ENCODE peak calls at places on chromosomes 11 and 22, in seven cellular contexts. One of them, this sample, is unnamed.

GRCh38 chr11:5242933-5243844 is 6.5 kb downstream of the HBG1 start:
- DNase-seq in HCT116: no peak
- DNase-seq in SK-N-SH: no peak
- DNase-seq in GM23338: no peak
- DNase-seq in OCI-LY7: no peak
- DNase-seq in GM23248: peak; percentile 46
- DNase-seq in PC-3: no peak
- DNase-seq in this sample: peak; percentile 41

GRCh38 chr11:65516135-65516968 is 8.5 kb upstream of the SCYL1 start:
- DNase-seq in HCT116: no peak
- DNase-seq in GM23338: no peak
- DNase-seq in PC-3: no peak
- DNase-seq in OCI-LY7: no peak
- DNase-seq in GM23248: no peak
- DNase-seq in SK-N-SH: no peak
- DNase-seq in this sample: no peak

GRCh38 chr22:24947881-24948280 is 1.4 kb upstream of the LHFPL7 start:
- DNase-seq in GM23248: no peak
- DNase-seq in HCT116: no peak
- DNase-seq in SK-N-SH: no peak
- DNase-seq in GM23338: peak; percentile 56
- DNase-seq in PC-3: no peak
- DNase-seq in OCI-LY7: no peak
- DNase-seq in this sample: no peak

GRCh38 chr22:19626042-19626560 is 88.2 kb upstream of the SEPTIN5 start:
- DNase-seq in OCI-LY7: no peak
- DNase-seq in GM23248: no peak
- DNase-seq in GM23338: no peak
- DNase-seq in HCT116: no peak
- DNase-seq in PC-3: no peak
- DNase-seq in SK-N-SH: no peak
- DNase-seq in this sample: no peak

GRCh38 chr11:2994336-2994730 is 2.2 kb upstream of the NAP1L4 start:
- DNase-seq in GM23338: no peak
- DNase-seq in PC-3: no peak
- DNase-seq in SK-N-SH: no peak
- DNase-seq in GM23248: no peak
- DNase-seq in HCT116: no peak
- DNase-seq in OCI-LY7: no peak
- DNase-seq in this sample: no peak

GRCh38 chr22:38824587-38824986 is 19.2 kb downstream of the NPTXR start:
- DNase-seq in HCT116: no peak
- DNase-seq in PC-3: peak; percentile 67
- DNase-seq in SK-N-SH: no peak
- DNase-seq in GM23248: peak; percentile 88
- DNase-seq in GM23338: peak; percentile 98
- DNase-seq in OCI-LY7: peak; percentile 61
- DNase-seq in this sample: peak; percentile 78

GRCh38 chr11:486189-486588 is 20.9 kb downstream of the RNH1 start:
- DNase-seq in PC-3: no peak
- DNase-seq in GM23338: no peak
- DNase-seq in GM23248: no peak
- DNase-seq in SK-N-SH: no peak
- DNase-seq in HCT116: no peak
- DNase-seq in OCI-LY7: no peak
- DNase-seq in this sample: no peak

GRCh38 chr22:20444325-20444724 is 6.7 kb upstream of the SCARF2 start:
- DNase-seq in HCT116: no peak
- DNase-seq in SK-N-SH: no peak
- DNase-seq in PC-3: no peak
- DNase-seq in OCI-LY7: no peak
- DNase-seq in GM23338: no peak
- DNase-seq in GM23248: no peak
- DNase-seq in this sample: no peak

GRCh38 chr11:71365626-71366025 is 82.6 kb downstream of the DHCR7 start:
- DNase-seq in GM23248: no peak
- DNase-seq in PC-3: no peak
- DNase-seq in SK-N-SH: no peak
- DNase-seq in HCT116: no peak
- DNase-seq in OCI-LY7: no peak
- DNase-seq in GM23338: no peak
- DNase-seq in this sample: no peak

GRCh38 chr11:98564233-98564632 is 456.5 kb upstream of the CNTN5 start:
- DNase-seq in SK-N-SH: no peak
- DNase-seq in PC-3: no peak
- DNase-seq in GM23248: no peak
- DNase-seq in GM23338: no peak
- DNase-seq in HCT116: no peak
- DNase-seq in OCI-LY7: no peak
- DNase-seq in this sample: no peak

GRCh38 chr11:93652679-93653078 is 8.8 kb upstream of the CEP295 start:
- DNase-seq in GM23338: no peak
- DNase-seq in SK-N-SH: no peak
- DNase-seq in GM23248: no peak
- DNase-seq in OCI-LY7: no peak
- DNase-seq in HCT116: no peak
- DNase-seq in PC-3: no peak
- DNase-seq in this sample: no peak

GRCh38 chr11:93653080-93653479 is 8.4 kb upstream of the CEP295 start:
- DNase-seq in GM23248: no peak
- DNase-seq in GM23338: no peak
- DNase-seq in HCT116: no peak
- DNase-seq in OCI-LY7: no peak
- DNase-seq in SK-N-SH: no peak
- DNase-seq in PC-3: no peak
- DNase-seq in this sample: no peak

GRCh38 chr11:93652161-93652597 is 9.3 kb upstream of the CEP295 start:
- DNase-seq in SK-N-SH: peak; percentile 19
- DNase-seq in GM23248: peak; percentile 61
- DNase-seq in GM23338: peak; percentile 67
- DNase-seq in PC-3: peak; percentile 92
- DNase-seq in OCI-LY7: peak; percentile 43
- DNase-seq in HCT116: no peak
- DNase-seq in this sample: peak; percentile 30

GRCh38 chr11:93653566-93653965 is 7.9 kb upstream of the CEP295 start:
- DNase-seq in GM23248: no peak
- DNase-seq in HCT116: no peak
- DNase-seq in SK-N-SH: no peak
- DNase-seq in OCI-LY7: no peak
- DNase-seq in PC-3: no peak
- DNase-seq in GM23338: no peak
- DNase-seq in this sample: no peak

GRCh38 chr11:93651052-93651451 is 10.4 kb upstream of the CEP295 start:
- DNase-seq in GM23338: no peak
- DNase-seq in GM23248: no peak
- DNase-seq in SK-N-SH: no peak
- DNase-seq in OCI-LY7: no peak
- DNase-seq in HCT116: no peak
- DNase-seq in PC-3: no peak
- DNase-seq in this sample: no peak
- TF ChIP-seq EZH2phosphoT487 in GM23338: no peak
- TF ChIP-seq EZH2phosphoT487 in GM23248: no peak
- TF ChIP-seq EZH2phosphoT487 in SK-N-SH: no peak
- TF ChIP-seq EZH2phosphoT487 in OCI-LY7: no peak
- TF ChIP-seq EZH2phosphoT487 in HCT116: no peak
- TF ChIP-seq EZH2phosphoT487 in PC-3: no peak
- TF ChIP-seq EZH2phosphoT487 in this sample: no peak

DNA sequence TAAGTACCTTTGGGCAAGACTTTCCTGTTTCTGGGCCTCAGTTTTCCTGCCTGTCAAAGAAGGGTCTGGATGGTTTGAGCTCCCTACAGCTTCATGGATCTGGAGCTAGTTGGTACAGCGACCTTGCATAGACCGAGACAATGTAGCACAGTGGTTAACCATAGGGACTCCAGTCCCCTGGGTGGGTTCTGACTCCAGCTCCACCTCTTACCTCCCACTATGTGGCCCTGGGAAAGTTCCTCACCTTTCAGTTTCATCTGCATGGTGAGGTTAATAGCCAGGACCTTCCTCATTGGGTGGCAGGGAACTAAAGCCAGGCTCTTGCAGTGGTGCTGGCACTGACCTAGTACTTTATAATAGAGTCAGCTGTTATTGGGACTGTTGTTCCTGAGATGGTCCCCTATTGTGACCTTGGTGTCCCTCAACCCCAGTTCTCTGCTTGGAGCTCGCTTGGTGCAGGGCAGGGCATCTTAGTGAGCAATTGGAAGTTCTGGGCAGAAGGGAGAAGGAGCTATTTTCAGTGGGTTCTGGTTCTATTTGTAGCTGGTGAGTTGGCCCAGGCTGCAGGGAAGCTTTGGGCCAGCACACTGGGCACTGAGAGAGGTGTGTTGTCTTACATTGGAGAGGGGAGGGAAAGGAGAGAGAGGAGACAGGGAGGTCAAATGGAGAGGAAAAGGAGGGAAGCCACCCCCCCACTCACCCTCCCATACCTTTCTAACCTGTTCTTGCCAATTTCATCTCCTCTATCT is 10.7 kb upstream of the MTMR3 start:
- DNase-seq in GM23338: peak; percentile 52
- DNase-seq in HCT116: no peak
- DNase-seq in SK-N-SH: no peak
- DNase-seq in PC-3: no peak
- DNase-seq in OCI-LY7: no peak
- DNase-seq in GM23248: no peak
- DNase-seq in this sample: peak; percentile 31
- H3K27ac ChIP-seq in GM23338: no peak overlapping the region
- H3K27ac ChIP-seq in HCT116: no peak overlapping the region
- H3K27ac ChIP-seq in SK-N-SH: no peak overlapping the region
- H3K27ac ChIP-seq in PC-3: no peak overlapping the region
- H3K27ac ChIP-seq in OCI-LY7: no peak overlapping the region
- H3K27ac ChIP-seq in GM23248: no peak overlapping the region
- H3K27ac ChIP-seq in this sample: no peak overlapping the region

DNA sequence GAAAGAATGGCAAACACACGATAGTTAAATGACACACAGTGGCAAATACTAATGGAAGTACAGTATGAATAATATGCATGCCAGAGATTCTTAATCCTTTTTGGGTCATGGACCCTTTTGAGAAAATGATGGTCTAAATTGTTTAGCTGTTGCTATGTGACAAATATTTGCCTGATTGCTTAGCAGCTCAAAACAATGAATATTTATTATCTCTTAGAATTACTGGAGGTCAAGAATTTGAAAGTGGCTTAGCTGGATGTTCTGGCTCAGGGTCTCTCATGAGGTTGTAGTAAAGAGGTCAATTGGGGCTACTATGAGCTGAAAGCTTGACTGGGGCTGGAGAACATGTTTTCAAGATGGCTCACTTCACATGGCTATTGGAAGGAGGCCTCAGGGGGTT is 69.7 kb downstream of the FANCF start:
- DNase-seq in PC-3: no peak
- DNase-seq in OCI-LY7: no peak
- DNase-seq in GM23248: peak; percentile 20
- DNase-seq in GM23338: no peak
- DNase-seq in HCT116: no peak
- DNase-seq in SK-N-SH: no peak
- DNase-seq in this sample: no peak
- H3K4me2 ChIP-seq in PC-3: no peak overlapping the region
- H3K4me2 ChIP-seq in OCI-LY7: no peak overlapping the region
- H3K4me2 ChIP-seq in GM23248: no peak overlapping the region
- H3K4me2 ChIP-seq in GM23338: no peak overlapping the region
- H3K4me2 ChIP-seq in HCT116: no peak overlapping the region
- H3K4me2 ChIP-seq in SK-N-SH: no peak overlapping the region
- H3K4me2 ChIP-seq in this sample: no peak overlapping the region

DNA sequence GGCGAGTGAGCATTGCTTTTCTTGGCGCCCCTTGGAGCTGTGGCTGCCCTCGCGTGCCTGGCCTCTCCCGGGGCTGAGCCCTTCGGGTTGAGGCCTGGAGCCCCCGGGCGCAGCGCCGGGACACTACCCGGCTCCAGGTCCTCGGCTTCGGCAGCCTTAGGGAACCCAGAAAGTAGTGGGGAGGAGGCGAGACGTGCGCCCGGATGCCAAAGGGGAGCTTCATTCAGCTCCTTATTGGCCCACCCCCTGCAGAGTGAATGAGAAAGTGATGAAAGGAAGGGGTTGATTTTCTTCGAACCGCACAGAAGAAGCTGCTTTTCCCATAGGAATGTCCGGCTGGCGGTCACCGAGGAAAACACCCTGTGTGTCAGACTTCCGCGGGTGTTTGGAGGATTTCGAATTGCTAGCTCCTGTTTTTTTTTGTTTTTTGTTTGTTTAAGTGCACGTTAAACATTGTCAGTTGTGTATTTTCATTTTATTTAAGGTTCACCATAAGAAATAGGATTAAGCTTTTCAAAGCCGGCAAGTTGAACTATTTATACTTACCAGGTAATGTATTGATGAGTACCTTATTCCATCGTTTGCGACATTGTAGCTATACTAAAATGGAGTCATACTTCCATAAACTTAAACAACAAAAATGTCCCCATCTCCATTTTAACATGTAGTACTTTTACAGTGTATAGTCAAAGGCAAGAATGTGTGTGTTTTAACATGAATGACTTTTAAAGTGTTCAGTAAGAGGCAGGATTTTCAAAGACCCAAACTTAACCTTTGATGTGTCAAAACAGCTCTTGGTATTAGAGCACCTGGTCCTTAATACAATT is 860 bp upstream of the EIF4G2 start:
- DNase-seq in GM23248: peak; percentile 86
- DNase-seq in GM23338: peak; percentile 94
- DNase-seq in HCT116: peak; percentile 19
- DNase-seq in OCI-LY7: peak; percentile 40
- DNase-seq in SK-N-SH: no peak
- DNase-seq in PC-3: peak; percentile 63
- DNase-seq in this sample: peak; percentile 34
- TF ChIP-seq EZH2phosphoT487 in GM23248: no peak
- TF ChIP-seq EZH2phosphoT487 in GM23338: no peak
- TF ChIP-seq EZH2phosphoT487 in HCT116: no peak
- TF ChIP-seq EZH2phosphoT487 in OCI-LY7: no peak
- TF ChIP-seq EZH2phosphoT487 in SK-N-SH: no peak
- TF ChIP-seq EZH2phosphoT487 in PC-3: no peak
- TF ChIP-seq EZH2phosphoT487 in this sample: no peak

DNA sequence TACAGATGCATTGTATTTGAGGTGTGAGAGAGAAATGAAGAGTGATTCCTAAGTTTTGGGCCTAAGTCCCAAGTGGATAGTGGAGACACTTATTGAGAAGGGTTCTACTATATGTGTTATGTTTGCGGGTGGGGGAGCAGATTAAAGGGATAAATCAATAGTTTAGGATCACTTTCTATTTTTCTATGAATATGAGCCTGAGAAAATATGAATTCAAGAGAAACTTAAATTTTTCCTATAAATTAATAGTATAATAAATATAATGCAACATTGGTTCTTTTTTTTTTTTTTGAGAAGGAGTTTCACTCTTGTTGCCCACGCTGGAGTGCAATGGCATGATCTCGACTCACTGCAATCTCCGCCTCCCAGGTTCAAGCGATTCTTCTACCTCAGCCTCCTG is 31.3 kb downstream of the AMBRA1 start:
- DNase-seq in SK-N-SH: no peak
- DNase-seq in OCI-LY7: no peak
- DNase-seq in PC-3: no peak
- DNase-seq in GM23248: no peak
- DNase-seq in GM23338: no peak
- DNase-seq in HCT116: no peak
- DNase-seq in this sample: no peak
- H3K27ac ChIP-seq in SK-N-SH: no peak overlapping the region
- H3K27ac ChIP-seq in OCI-LY7: no peak overlapping the region
- H3K27ac ChIP-seq in PC-3: no peak overlapping the region
- H3K27ac ChIP-seq in GM23248: no peak overlapping the region
- H3K27ac ChIP-seq in GM23338: no peak overlapping the region
- H3K27ac ChIP-seq in HCT116: no peak overlapping the region
- H3K27ac ChIP-seq in this sample: no peak overlapping the region

This sample was measured in MM.1S.